ENCODE peak calls at places on chromosome 20, in seven cellular contexts. C is AG04450, X is Peyer's patch, G is mucosa of descending colon, T is tibial nerve, Y is left lung, K is cardiac muscle cell. Q is an unnamed sample. For H3K9me3, the result is how much of the 10 kb centered on the place peaks cover.

GRCh38 chr20:64211874-64212658 is 43.5 kb upstream of the PCMTD2 start:
- DNase-seq in K (no peak), T (no peak), X (no peak), C (no peak), Y (peak), G (no peak), Q (peak)

GRCh38 chr20:61044499-61044898 is 207.6 kb upstream of the CDH4 start:
- DNase-seq in C (no peak), T (no peak), Y (no peak), K (no peak), G (no peak), X (no peak), Q (no peak)

GRCh38 chr20:15061955-15062354 is 724.5 kb upstream of the FLRT3 start:
- DNase-seq in X (no peak), G (no peak), C (no peak), Y (no peak), K (no peak), T (no peak), Q (no peak)

GRCh38 chr20:60482201-60482600 is 524.0 kb downstream of the CDH26 start:
- DNase-seq in G (no peak), C (no peak), K (no peak), T (no peak), X (no peak), Y (no peak), Q (no peak)

GRCh38 chr20:57384953-57385761 is 6.0 kb upstream of the RBM38 start:
- DNase-seq in X (no peak), T (no peak), C (no peak), G (no peak), K (no peak), Y (peak), Q (no peak)

GRCh38 chr20:14986026-14986655 is 648.7 kb upstream of the FLRT3 start:
- DNase-seq in K (peak), T (no peak), Y (peak), X (no peak), C (no peak), G (peak), Q (peak)

GRCh38 chr20:59042151-59042795 is at the start of gene PRELID3B:
- DNase-seq in G (no peak), Y (no peak), C (no peak), K (peak), T (no peak), X (peak), Q (no peak)

GRCh38 chr20:61874421-61875068 is 191.1 kb downstream of the TAF4 start:
- DNase-seq in X (no peak), G (peak), T (no peak), C (no peak), K (no peak), Y (no peak), Q (no peak)

GRCh38 chr20:60050193-60050960 is 92.2 kb downstream of the CDH26 start:
- DNase-seq in T (no peak), K (no peak), Y (no peak), G (no peak), X (no peak), C (no peak), Q (no peak)

GRCh38 chr20:17708675-17709360 is 9.1 kb downstream of the BANF2 start:
- DNase-seq in C (no peak), G (no peak), Y (no peak), K (no peak), T (no peak), X (no peak), Q (no peak)

GRCh38 chr20:46350201-46350985 is 42.1 kb upstream of the CDH22 start:
- DNase-seq in Y (no peak), K (peak), G (no peak), C (peak), T (no peak), X (peak), Q (no peak)

GRCh38 chr20:6731951-6732580 is 35.4 kb upstream of the BMP2 start:
- DNase-seq in T (peak), C (no peak), Y (no peak), X (no peak), K (no peak), G (no peak), Q (peak)

GRCh38 chr20:43508604-43509040 is 1.1 kb downstream of the L3MBTL1 start:
- DNase-seq in K (peak), Y (no peak), T (no peak), G (no peak), X (no peak), C (no peak), Q (no peak)

GRCh38 chr20:25025986-25026605 is 31.8 kb downstream of the ACSS1 start:
- DNase-seq in C (no peak), G (peak), Y (peak), X (no peak), T (peak), K (no peak), Q (peak)

GRCh38 chr20:2914160-2914559 is 40.9 kb downstream of the PTPRA start:
- DNase-seq in K (peak), G (no peak), T (no peak), X (no peak), C (no peak), Y (no peak), Q (no peak)

GRCh38 chr20:12345978-12346377 is 428.3 kb downstream of the BTBD3 start:
- DNase-seq in C (no peak), K (no peak), X (no peak), Y (no peak), G (no peak), T (no peak), Q (no peak)

GRCh38 chr20:61918548-61918947 is 147.1 kb downstream of the TAF4 start:
- DNase-seq in C (no peak), Y (no peak), K (no peak), T (no peak), X (no peak), G (no peak), Q (no peak)

GRCh38 chr20:46717818-46718541 is 8.5 kb downstream of the SLC2A10 start:
- DNase-seq in C (no peak), Y (no peak), G (no peak), K (no peak), X (no peak), T (no peak), Q (no peak)

GRCh38 chr20:45969712-45970634 is 2.0 kb downstream of the ZNF335 start:
- DNase-seq in G (no peak), X (no peak), T (no peak), Y (no peak), C (peak), K (peak), Q (peak)

GRCh38 chr20:53652090-53652858 is 58.6 kb upstream of the ZNF217 start:
- DNase-seq in Y (no peak), C (no peak), K (no peak), T (no peak), G (no peak), X (no peak), Q (no peak)

GRCh38 chr20:25072226-25072811 is 9.6 kb downstream of the VSX1 start:
- DNase-seq in T (no peak), X (no peak), G (no peak), C (no peak), K (peak), Y (no peak), Q (peak)

GRCh38 chr20:22248052-22248667 is 336.2 kb downstream of the FOXA2 start:
- DNase-seq in X (no peak), T (no peak), K (peak), C (no peak), G (no peak), Y (no peak), Q (no peak)
- TF ChIP-seq CTCF in X (no peak), T (no peak), K (peak), C (no peak), G (no peak), Y (peak), Q (peak)

GRCh38 chr20:31951530-31952453 is at the start of gene PDRG1:
- DNase-seq in G (peak), T (peak), Y (peak), C (peak), X (peak), K (peak), Q (peak)

GRCh38 chr20:31948008-31948407 is 3.8 kb downstream of the PDRG1 start:
- DNase-seq in X (no peak), K (no peak), T (no peak), C (no peak), G (no peak), Y (no peak), Q (no peak)

GRCh38 chr20:31953749-31954148 is 1.9 kb upstream of the PDRG1 start:
- DNase-seq in Y (no peak), K (no peak), X (no peak), T (no peak), C (no peak), G (no peak), Q (no peak)

GRCh38 chr20:31951203-31951529 is 680 bp downstream of the PDRG1 start:
- DNase-seq in T (no peak), G (no peak), K (no peak), X (no peak), C (no peak), Y (no peak), Q (no peak)

DNA sequence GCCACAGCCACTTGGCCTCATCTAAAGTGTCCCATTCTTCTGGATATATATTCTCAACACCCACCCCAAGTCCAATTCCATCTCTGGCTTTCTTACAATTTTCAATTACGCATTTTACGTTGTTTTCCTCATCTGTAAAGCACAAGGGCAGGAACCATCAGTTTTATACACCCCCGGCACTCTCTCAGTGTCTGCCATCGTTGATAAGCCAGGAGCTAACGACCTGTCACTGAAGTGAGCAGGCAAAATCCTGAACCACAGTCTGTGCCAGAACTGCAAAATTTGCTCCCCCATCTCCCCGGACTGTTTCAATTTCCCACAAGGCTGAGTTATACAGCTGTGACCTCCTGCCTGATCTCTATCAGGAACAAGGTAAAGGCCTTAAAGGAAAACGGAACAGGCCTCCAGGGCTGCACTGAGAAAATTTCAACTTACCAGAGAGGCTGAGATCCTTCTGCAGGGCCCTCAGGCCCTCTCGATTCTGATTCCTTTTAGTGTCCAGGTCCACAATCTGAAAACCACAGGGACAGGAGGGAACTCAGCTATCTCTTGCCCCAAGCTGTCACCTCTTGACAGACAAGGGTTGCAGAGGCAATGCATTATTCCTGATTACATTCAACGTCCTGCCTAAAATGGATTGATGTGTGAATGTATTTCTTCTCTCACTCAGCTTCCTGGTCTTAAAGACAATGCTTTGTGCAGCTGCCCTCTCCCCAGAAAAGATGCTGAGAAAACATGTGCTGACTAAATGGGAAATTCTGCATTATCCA is 1.8 kb downstream of the PDRG1 start:
- DNase-seq in K (no peak), C (no peak), Y (no peak), T (no peak), G (no peak), X (no peak), Q (no peak)
- H3K4me3 ChIP-seq in K (no peak), C (no peak), Y (no peak), T (peak), G (no peak), X (no peak), Q (no peak)

GRCh38 chr20:19397676-19398075 is 185.2 kb downstream of the SLC24A3 start:
- DNase-seq in X (no peak), T (no peak), K (no peak), G (no peak), Y (no peak), C (no peak), Q (no peak)

GRCh38 chr20:19396466-19397081 is 184.1 kb downstream of the SLC24A3 start:
- DNase-seq in G (no peak), C (no peak), Y (no peak), K (no peak), T (no peak), X (no peak), Q (no peak)

GRCh38 chr20:19387251-19387650 is 174.8 kb downstream of the SLC24A3 start:
- DNase-seq in C (no peak), Y (no peak), T (no peak), K (no peak), X (no peak), G (no peak), Q (no peak)

DNA sequence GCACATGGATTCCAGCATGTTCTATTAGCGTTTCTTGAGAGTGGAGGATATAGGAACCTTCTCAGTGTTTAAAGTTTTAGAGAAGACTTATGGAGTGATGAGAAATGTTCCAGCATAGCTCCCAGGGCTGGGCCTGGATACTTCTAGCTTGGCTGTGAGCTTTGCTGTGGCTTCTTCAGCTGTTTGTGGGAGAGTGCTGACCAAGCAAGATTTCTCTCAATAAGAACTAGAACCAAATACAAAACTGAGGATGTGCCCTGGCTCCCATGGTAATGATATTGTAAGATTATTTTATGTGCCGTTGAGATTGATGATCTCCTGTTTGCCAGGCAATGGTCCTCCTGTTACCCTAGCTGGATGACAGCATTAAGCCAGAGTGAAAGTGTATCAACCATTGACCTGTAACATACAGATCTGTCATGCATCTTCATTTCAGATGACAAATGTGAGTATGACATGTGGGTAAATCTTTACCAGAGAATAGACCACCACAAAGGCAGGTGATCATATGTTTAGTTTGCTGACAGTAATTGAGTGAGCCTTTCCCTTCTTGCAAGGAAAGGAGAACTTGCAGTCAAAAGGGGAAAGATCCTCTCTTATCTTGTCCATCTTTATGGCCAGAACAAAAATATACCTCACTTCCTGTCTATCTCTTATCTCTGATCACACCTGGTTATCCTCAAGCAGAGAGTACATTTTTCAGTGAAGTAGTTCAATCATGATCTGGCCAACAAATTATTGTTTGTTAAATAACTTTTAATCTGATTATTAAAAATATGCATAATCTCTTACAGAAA is 180.1 kb downstream of the SLC24A3 start:
- DNase-seq in G (no peak), C (no peak), K (no peak), Y (no peak), T (no peak), X (no peak), Q (no peak)
- H3K9me3 ChIP-seq in G (under half), C (under half), K (under half), Y (under half), T (under half), X (under half), Q (under half)

DNA sequence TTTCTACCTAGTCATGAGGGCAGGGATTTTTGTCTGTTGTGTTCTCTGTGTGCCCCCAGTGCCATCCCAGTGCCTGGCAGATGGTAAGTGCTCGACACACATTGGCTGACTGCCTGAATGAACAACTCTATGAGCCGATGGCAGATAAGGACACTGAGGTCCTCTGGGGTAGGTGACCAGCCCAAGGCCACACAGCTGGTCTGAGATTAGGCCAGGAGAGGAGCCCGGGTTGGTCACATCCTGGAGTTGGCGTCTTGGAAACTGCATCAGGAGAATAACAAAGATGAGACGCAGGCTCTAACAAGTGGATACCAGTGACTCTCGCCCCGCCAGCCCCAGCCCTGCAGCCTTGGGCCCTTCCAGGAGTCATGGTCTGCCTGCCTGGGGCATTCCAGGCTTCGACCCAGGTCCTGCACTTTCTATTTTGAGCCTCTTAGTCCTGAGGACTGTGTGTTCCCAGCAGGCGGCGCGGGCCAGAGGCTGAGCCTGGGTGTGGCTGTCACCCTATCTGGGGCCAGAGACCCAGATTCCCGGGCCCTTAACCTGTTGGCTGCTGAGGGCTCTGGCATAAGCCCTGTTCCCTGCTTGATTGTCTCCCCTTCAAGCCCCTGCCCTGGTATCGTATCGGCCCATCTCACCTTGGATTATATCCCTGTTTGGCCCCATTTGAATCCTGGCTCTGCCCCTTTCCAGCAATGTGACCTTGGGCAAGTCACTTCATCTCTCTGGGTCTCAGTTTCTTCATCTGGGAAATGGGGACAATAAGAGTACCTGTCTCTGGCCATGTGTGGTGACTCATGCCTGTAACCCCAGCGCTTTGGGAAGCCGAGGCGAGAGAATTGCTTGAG is 88.3 kb downstream of the CEBPB start:
- DNase-seq in T (peak), X (peak), Y (peak), K (no peak), C (no peak), G (peak), Q (peak)
- TF ChIP-seq CTCF in T (no peak), X (no peak), Y (peak), K (peak), C (no peak), G (no peak), Q (peak)

GRCh38 chr20:38862226-38862625 is 56.7 kb downstream of the PPP1R16B start:
- DNase-seq in Y (no peak), C (no peak), K (no peak), T (no peak), G (no peak), X (no peak), Q (no peak)

GRCh38 chr20:38856570-38856969 is 51.1 kb downstream of the PPP1R16B start:
- DNase-seq in X (no peak), G (no peak), K (no peak), C (no peak), T (no peak), Y (no peak), Q (no peak)

GRCh38 chr20:38857703-38858102 is 52.2 kb downstream of the PPP1R16B start:
- DNase-seq in X (no peak), C (no peak), Y (no peak), G (no peak), T (no peak), K (no peak), Q (no peak)

GRCh38 chr20:38861071-38861401 is 55.5 kb downstream of the PPP1R16B start:
- DNase-seq in G (no peak), C (no peak), Y (no peak), K (no peak), T (no peak), X (no peak), Q (no peak)

DNA sequence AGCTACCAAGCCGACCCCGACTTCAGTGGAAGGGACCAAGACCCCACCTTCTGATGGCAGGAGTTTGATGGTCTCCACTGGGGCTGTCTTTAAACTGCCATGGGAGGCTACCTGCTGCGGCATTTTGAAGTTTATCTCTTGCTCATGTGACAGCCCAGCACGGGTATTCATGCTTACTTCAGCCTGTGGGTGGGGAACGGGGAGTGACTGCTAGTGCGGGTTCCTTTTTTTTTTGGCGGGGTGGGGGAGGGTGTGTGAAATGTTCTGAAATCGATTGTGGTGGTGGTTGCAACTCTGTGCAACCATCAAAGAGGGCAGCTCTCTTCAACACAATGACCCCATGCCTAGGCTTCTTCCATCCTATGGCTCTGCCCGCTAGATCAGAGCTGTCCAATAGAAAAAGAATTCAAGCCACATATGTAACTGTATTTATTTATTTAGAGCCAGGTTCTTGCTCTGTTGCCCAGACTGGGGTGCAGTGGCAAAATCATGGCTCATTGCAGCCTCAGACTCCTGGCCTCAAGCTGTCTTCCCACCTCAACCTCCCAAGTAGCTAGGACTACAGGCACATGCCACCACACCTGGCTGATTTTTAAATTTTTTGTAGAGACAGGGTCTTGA is 53.7 kb downstream of the PPP1R16B start:
- DNase-seq in Y (no peak), K (no peak), X (peak), G (no peak), T (no peak), C (no peak), Q (no peak)
- H3K4me3 ChIP-seq in Y (no peak), K (no peak), X (no peak), G (no peak), T (no peak), C (no peak), Q (no peak)

GRCh38 chr20:61230-61629 is 26.2 kb upstream of the DEFB125 start:
- DNase-seq in G (no peak), C (no peak), X (no peak), K (no peak), Y (no peak), T (no peak), Q (no peak)

GRCh38 chr20:62487-62886 is 25.0 kb upstream of the DEFB125 start:
- DNase-seq in T (no peak), Y (no peak), K (no peak), C (no peak), X (no peak), G (no peak), Q (no peak)

GRCh38 chr20:64026-64603 is 23.4 kb upstream of the DEFB125 start:
- DNase-seq in X (no peak), Y (no peak), K (no peak), C (no peak), T (no peak), G (no peak), Q (no peak)

GRCh38 chr20:61757-62156 is 25.7 kb upstream of the DEFB125 start:
- DNase-seq in X (no peak), C (no peak), G (no peak), T (no peak), K (no peak), Y (no peak), Q (no peak)

DNA sequence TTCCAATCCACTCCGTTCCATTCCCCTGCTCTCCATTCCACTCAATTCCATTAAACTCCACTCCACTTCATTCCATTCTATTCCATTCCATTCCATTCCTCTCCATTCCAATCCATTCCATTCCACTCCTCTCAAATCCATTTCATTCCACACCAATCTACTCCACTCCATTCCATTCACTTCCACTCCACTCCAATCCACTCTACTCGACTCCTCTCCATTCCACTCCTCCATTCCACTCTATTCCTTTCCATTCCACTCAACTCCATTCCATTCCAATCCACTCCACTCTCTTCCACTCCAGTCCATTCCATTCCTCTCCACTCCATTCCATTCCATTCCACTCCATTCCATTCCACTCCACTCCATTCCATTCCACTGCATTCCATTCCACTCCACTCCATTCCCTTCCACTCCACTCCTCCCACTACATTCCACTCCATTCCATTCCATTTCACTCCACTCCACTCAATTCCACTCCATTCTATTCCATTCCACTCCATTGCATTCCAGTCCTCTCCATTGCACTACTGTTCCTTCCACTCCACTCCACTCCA is 22.6 kb upstream of the DEFB125 start:
- DNase-seq in Y (no peak), K (no peak), T (no peak), X (no peak), C (no peak), G (no peak), Q (no peak)
- H3K9me3 ChIP-seq in Y (under half), K (under half), T (under half), X (under half), C (half or more), G (under half), Q (under half)

Q was measured in upper lobe of right lung.